ENCODE peak calls at places on chromosomes 11 and 22, in eight cellular contexts. Y is GM23338, L is prostate gland, B is suprapubic skin, G is HCT116, R is upper lobe of left lung, C is breast epithelium, W is H1. N is an unnamed sample. For H3K4me1, the result is how much of the 10 kb centered on the place peaks cover.

GRCh38 chr22:38069372-38070249 is 12.4 kb downstream of the PICK1 start:
- DNase-seq in Y (peak), L (peak), B (peak), G (no peak), R (no peak), C (no peak), W (no peak), N (peak)

GRCh38 chr11:112219476-112220232 is 6.6 kb upstream of the PTS start:
- DNase-seq in Y (peak), L (peak), B (no peak), G (peak), R (peak), C (no peak), W (no peak), N (peak)

GRCh38 chr22:36934153-36934939 is 20.9 kb downstream of the CSF2RB start:
- DNase-seq in Y (no peak), L (no peak), B (peak), G (no peak), R (peak), C (no peak), W (no peak), N (no peak)

GRCh38 chr11:114133548-114134329 is 74.2 kb downstream of the ZBTB16 start:
- DNase-seq in Y (no peak), L (peak), B (no peak), G (no peak), R (no peak), C (no peak), W (no peak), N (peak)

GRCh38 chr11:66856496-66857233 is at the start of gene LRFN4:
- DNase-seq in Y (peak), L (no peak), B (no peak), G (no peak), R (no peak), C (no peak), W (no peak), N (no peak)

GRCh38 chr11:72613977-72614376 is 60.2 kb downstream of the PDE2A start:
- DNase-seq in Y (no peak), L (no peak), B (no peak), G (no peak), R (peak), C (no peak), W (no peak), N (no peak)

GRCh38 chr11:123391646-123392348 is 38.3 kb upstream of the GRAMD1B start:
- DNase-seq in Y (no peak), L (no peak), B (no peak), G (no peak), R (no peak), C (no peak), W (no peak), N (no peak)

GRCh38 chr11:8711895-8712442 is 29.4 kb downstream of the RPL27A start:
- DNase-seq in Y (no peak), L (no peak), B (no peak), G (no peak), R (no peak), C (no peak), W (no peak), N (no peak)

GRCh38 chr11:90321018-90321417 is 98.2 kb upstream of the CHORDC1 start:
- DNase-seq in Y (no peak), L (no peak), B (no peak), G (no peak), R (no peak), C (no peak), W (no peak), N (no peak)

GRCh38 chr11:69656536-69657455 is 15.8 kb downstream of the CCND1 start:
- DNase-seq in Y (no peak), L (no peak), B (no peak), G (no peak), R (no peak), C (no peak), W (no peak), N (no peak)

GRCh38 chr11:112656772-112657428 is 304.3 kb upstream of the NCAM1 start:
- DNase-seq in Y (no peak), L (no peak), B (no peak), G (peak), R (no peak), C (no peak), W (no peak), N (no peak)

GRCh38 chr22:24406322-24407277 is 20.8 kb upstream of the ADORA2A start:
- DNase-seq in Y (no peak), L (no peak), B (no peak), G (no peak), R (no peak), C (no peak), W (no peak), N (no peak)

GRCh38 chr11:2998073-2998850 is 6.1 kb upstream of the NAP1L4 start:
- DNase-seq in Y (no peak), L (peak), B (peak), G (no peak), R (no peak), C (peak), W (no peak), N (no peak)

GRCh38 chr11:72975778-72976520 is 161.7 kb downstream of the ATG16L2 start:
- DNase-seq in Y (no peak), L (no peak), B (no peak), G (no peak), R (no peak), C (no peak), W (no peak), N (no peak)

GRCh38 chr11:35615911-35616900 is 2.1 kb upstream of the FJX1 start:
- DNase-seq in Y (peak), L (peak), B (no peak), G (no peak), R (no peak), C (no peak), W (no peak), N (peak)

GRCh38 chr22:20155330-20156041 is 4.6 kb upstream of the CCDC188 start:
- DNase-seq in Y (no peak), L (no peak), B (no peak), G (no peak), R (peak), C (no peak), W (no peak), N (peak)

GRCh38 chr22:30314918-30315317 is 11.8 kb downstream of the TBC1D10A start:
- DNase-seq in Y (no peak), L (no peak), B (no peak), G (no peak), R (no peak), C (no peak), W (no peak), N (no peak)

GRCh38 chr11:67351275-67352005 is 1.9 kb downstream of the POLD4 start:
- DNase-seq in Y (peak), L (peak), B (no peak), G (peak), R (peak), C (no peak), W (no peak), N (peak)

GRCh38 chr11:11998091-11998781 is 10.2 kb downstream of the DKK3 start:
- DNase-seq in Y (no peak), L (no peak), B (peak), G (no peak), R (no peak), C (no peak), W (no peak), N (peak)

GRCh38 chr22:44207981-44208317 is 27.2 kb downstream of the PARVG start:
- DNase-seq in Y (no peak), L (no peak), B (peak), G (no peak), R (no peak), C (no peak), W (no peak), N (no peak)

GRCh38 chr11:109697140-109697843 is 275.3 kb downstream of the C11orf87 start:
- DNase-seq in Y (peak), L (no peak), B (no peak), G (peak), R (no peak), C (no peak), W (peak), N (peak)

GRCh38 chr11:121625784-121626506 is 173.2 kb upstream of the SORL1-AS1 start:
- DNase-seq in Y (no peak), L (peak), B (no peak), G (no peak), R (peak), C (no peak), W (no peak), N (no peak)

GRCh38 chr11:123549901-123550619 is 104.4 kb downstream of the SCN3B start:
- DNase-seq in Y (no peak), L (no peak), B (peak), G (no peak), R (no peak), C (no peak), W (no peak), N (no peak)

GRCh38 chr22:30348837-30349236 is 7.9 kb downstream of the SF3A1 start:
- DNase-seq in Y (no peak), L (no peak), B (no peak), G (no peak), R (no peak), C (no peak), W (no peak), N (no peak)

GRCh38 chr22:44436656-44437492 is 61.2 kb downstream of the RTL6 start:
- DNase-seq in Y (no peak), L (no peak), B (no peak), G (no peak), R (no peak), C (no peak), W (no peak), N (no peak)

GRCh38 chr22:36762687-36763260 is 13.1 kb downstream of the IFT27 start:
- DNase-seq in Y (no peak), L (no peak), B (peak), G (no peak), R (peak), C (peak), W (no peak), N (no peak)

GRCh38 chr11:106012744-106013143 is 9.3 kb downstream of the MSANTD4 start:
- DNase-seq in Y (no peak), L (no peak), B (no peak), G (no peak), R (no peak), C (no peak), W (no peak), N (peak)

GRCh38 chr11:44817207-44817944 is 90.6 kb downstream of the TSPAN18 start:
- DNase-seq in Y (no peak), L (no peak), B (no peak), G (no peak), R (no peak), C (no peak), W (no peak), N (no peak)

GRCh38 chr11:113249491-113249763 is 65.0 kb upstream of the TTC12 start:
- DNase-seq in Y (peak), L (no peak), B (no peak), G (no peak), R (no peak), C (no peak), W (no peak), N (no peak)

DNA sequence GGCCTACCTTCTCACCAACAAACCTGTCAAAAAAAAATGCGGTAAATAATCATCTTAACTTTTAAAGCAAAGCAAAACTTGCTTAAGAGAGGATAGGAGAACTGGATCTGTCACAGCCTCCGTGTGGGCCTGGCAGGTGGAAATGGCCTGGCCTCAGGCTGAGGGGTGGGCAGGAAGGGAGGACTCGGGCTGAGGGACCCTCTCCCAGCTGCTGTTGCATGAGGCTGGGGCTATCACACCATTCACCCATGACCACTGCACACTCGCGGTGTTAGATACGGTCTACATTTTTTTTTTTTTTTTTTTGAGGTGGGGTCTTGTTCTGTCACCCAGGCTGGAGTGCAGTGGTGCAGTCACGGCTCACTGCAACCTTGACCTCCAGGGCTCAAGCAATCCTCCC is 24.5 kb downstream of the ARHGAP1 start:
- DNase-seq in Y (no peak), L (no peak), B (no peak), G (no peak), R (no peak), C (no peak), W (no peak), N (no peak)
- H3K4me3 ChIP-seq in Y (no peak), L (no peak), B (no peak), G (no peak), R (no peak), C (no peak), W (no peak), N (no peak)

GRCh38 chr11:65793144-65793581 is 6.3 kb downstream of the OVOL1 start:
- DNase-seq in Y (no peak), L (peak), B (peak), G (no peak), R (peak), C (peak), W (no peak), N (no peak)
- TF ChIP-seq POLR2AphosphoS5 in Y (no peak), L (peak), B (peak), G (no peak), R (no peak), C (no peak), W (no peak), N (no peak)

GRCh38 chr11:1534171-1534570 is 37.9 kb downstream of the DUSP8 start:
- DNase-seq in Y (no peak), L (no peak), B (no peak), G (no peak), R (no peak), C (no peak), W (no peak), N (no peak)
- H3K4me1 ChIP-seq in Y (under half), L (under half), B (half or more), G (under half), R (half or more), C (under half), W (under half), N (under half)

GRCh38 chr22:45910928-45911467 is 66.0 kb downstream of the WNT7B start:
- DNase-seq in Y (no peak), L (no peak), B (no peak), G (no peak), R (no peak), C (no peak), W (no peak), N (no peak)
- H3K4me3 ChIP-seq in Y (no peak), L (no peak), B (no peak), G (no peak), R (no peak), C (no peak), W (no peak), N (no peak)

GRCh38 chr11:126354631-126355323 is 709 bp upstream of the ST3GAL4 start:
- DNase-seq in Y (no peak), L (no peak), B (peak), G (no peak), R (no peak), C (no peak), W (no peak), N (peak)

GRCh38 chr11:126352934-126353801 is 2.3 kb upstream of the ST3GAL4 start:
- DNase-seq in Y (peak), L (no peak), B (peak), G (no peak), R (no peak), C (no peak), W (no peak), N (peak)

GRCh38 chr11:126357055-126357962 is 1.8 kb downstream of the ST3GAL4 start:
- DNase-seq in Y (no peak), L (no peak), B (peak), G (no peak), R (no peak), C (peak), W (no peak), N (no peak)

GRCh38 chr11:126355926-126356897 is 726 bp downstream of the ST3GAL4 start:
- DNase-seq in Y (peak), L (no peak), B (peak), G (no peak), R (peak), C (peak), W (no peak), N (peak)

DNA sequence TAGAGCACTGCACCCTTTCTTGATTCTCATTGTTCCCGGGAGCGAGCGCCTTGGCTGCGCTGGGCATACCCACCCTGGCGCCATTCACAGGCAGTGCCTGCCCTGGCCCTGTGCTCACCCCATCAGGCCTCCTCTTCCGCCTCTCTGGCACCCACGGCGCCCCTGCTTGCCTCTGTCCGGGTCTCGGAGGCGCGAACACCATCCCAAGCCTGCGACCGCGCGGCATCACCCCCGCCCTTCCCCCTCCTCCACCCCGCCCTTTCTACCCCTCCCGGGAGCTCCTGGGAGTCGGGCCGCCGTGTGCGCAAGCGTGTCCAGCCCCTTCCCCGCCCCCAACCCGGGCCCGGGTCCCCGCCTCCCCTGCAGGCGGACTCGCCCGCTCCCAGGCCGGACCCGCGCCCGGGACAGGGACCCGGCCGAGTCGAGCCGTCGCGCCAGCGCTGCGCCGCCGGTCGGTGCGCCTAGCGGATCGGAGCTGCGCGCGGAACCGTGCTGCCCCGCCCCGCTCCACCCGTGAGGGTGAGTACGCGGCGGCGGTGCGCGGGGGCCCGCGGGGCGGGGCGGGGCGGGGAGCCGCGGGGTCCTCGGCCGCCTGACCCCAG is at the start of gene ST3GAL4:
- DNase-seq in Y (peak), L (peak), B (peak), G (no peak), R (peak), C (peak), W (peak), N (peak)
- TF ChIP-seq POLR2AphosphoS5 in Y (peak), L (peak), B (no peak), G (peak), R (no peak), C (no peak), W (peak), N (peak)

DNA sequence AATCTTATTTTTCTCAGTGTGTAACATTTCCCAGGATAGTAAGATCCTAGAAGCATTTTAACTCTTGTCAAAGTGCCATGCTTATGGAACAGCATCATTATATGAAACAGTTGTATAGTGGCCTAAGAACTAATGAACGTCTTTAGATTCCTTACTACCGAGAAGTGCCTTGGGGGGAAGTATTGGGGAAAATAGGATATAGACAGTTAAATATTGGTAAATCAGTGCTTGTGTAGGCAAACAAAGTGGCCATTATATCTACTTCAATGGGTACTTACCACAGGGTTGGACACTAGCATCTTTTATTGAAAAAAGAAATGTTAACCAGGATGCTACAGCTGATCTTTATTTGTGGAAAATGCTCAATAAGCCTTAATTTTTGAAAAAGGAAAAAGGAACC is 11.3 kb downstream of the FAR1 start:
- DNase-seq in Y (no peak), L (no peak), B (no peak), G (no peak), R (no peak), C (no peak), W (no peak), N (no peak)
- H3K4me1 ChIP-seq in Y (half or more), L (under half), B (under half), G (under half), R (under half), C (under half), W (under half), N (under half)

GRCh38 chr22:46081036-46081830 is 69.1 kb upstream of the PPARA start:
- DNase-seq in Y (no peak), L (no peak), B (peak), G (no peak), R (peak), C (peak), W (no peak), N (no peak)
- H3K4me3 ChIP-seq in Y (no peak), L (peak), B (peak), G (peak), R (peak), C (peak), W (no peak), N (no peak)

N was measured in endothelial cell of umbilical vein.